ENCODE peak calls at places on chromosomes 7 and 10, in five cellular contexts. One of them, this sample, is unnamed.

GRCh38 chr10:91607661-91608442 is 25.0 kb downstream of the PPP1R3C start:
- DNase-seq in GM23338: no peak
- DNase-seq in omental fat pad: no peak
- DNase-seq in BE2C: no peak
- DNase-seq in GM10248: no peak
- DNase-seq in this sample: no peak

GRCh38 chr10:88012627-88013026 is 149.2 kb downstream of the PTEN start:
- DNase-seq in BE2C: no peak
- DNase-seq in omental fat pad: no peak
- DNase-seq in GM10248: no peak
- DNase-seq in GM23338: no peak
- DNase-seq in this sample: no peak

GRCh38 chr10:103184615-103185014 is 8.5 kb downstream of the NT5C2 start:
- DNase-seq in BE2C: no peak
- DNase-seq in GM23338: no peak
- DNase-seq in omental fat pad: no peak
- DNase-seq in GM10248: no peak
- DNase-seq in this sample: no peak

GRCh38 chr10:42177077-42177792 is 461.1 kb downstream of the ZNF33B start:
- DNase-seq in omental fat pad: no peak
- DNase-seq in GM10248: no peak
- DNase-seq in BE2C: peak; percentile 4
- DNase-seq in GM23338: no peak
- DNase-seq in this sample: no peak

GRCh38 chr10:59175538-59176240 is 754 bp upstream of the PHYHIPL start:
- DNase-seq in omental fat pad: no peak
- DNase-seq in BE2C: peak; percentile 58
- DNase-seq in GM23338: peak; percentile 27
- DNase-seq in GM10248: peak; percentile 13
- DNase-seq in this sample: no peak

GRCh38 chr10:43888551-43888950 is 239.9 kb upstream of the ZNF32 start:
- DNase-seq in omental fat pad: no peak
- DNase-seq in BE2C: no peak
- DNase-seq in GM23338: no peak
- DNase-seq in GM10248: no peak
- DNase-seq in this sample: no peak

GRCh38 chr7:100974021-100974420 is 4.7 kb downstream of the MUC12 start:
- DNase-seq in BE2C: no peak
- DNase-seq in omental fat pad: no peak
- DNase-seq in GM10248: no peak
- DNase-seq in GM23338: no peak
- DNase-seq in this sample: no peak

GRCh38 chr10:130747359-130747758 is 564.2 kb downstream of the TCERG1L start:
- DNase-seq in BE2C: no peak
- DNase-seq in GM23338: no peak
- DNase-seq in GM10248: no peak
- DNase-seq in omental fat pad: no peak
- DNase-seq in this sample: no peak

GRCh38 chr10:83233691-83234090 is 905.6 kb upstream of the GHITM start:
- DNase-seq in GM23338: no peak
- DNase-seq in BE2C: no peak
- DNase-seq in omental fat pad: no peak
- DNase-seq in GM10248: no peak
- DNase-seq in this sample: no peak

GRCh38 chr10:110498982-110499795 is 1.5 kb downstream of the DUSP5 start:
- DNase-seq in omental fat pad: no peak
- DNase-seq in GM10248: peak; percentile 48
- DNase-seq in BE2C: peak; percentile 39
- DNase-seq in GM23338: peak; percentile 77
- DNase-seq in this sample: no peak

GRCh38 chr7:80581472-80581871 is 57.0 kb upstream of the CD36 start:
- DNase-seq in BE2C: no peak
- DNase-seq in GM23338: no peak
- DNase-seq in GM10248: no peak
- DNase-seq in omental fat pad: no peak
- DNase-seq in this sample: no peak

GRCh38 chr10:129968937-129969527 is 5.0 kb upstream of the EBF3 start:
- DNase-seq in BE2C: peak; percentile 84
- DNase-seq in GM10248: no peak
- DNase-seq in omental fat pad: no peak
- DNase-seq in GM23338: peak; percentile 92
- DNase-seq in this sample: peak; percentile 84

GRCh38 chr7:50677279-50677996 is 105.3 kb downstream of the GRB10 start:
- DNase-seq in omental fat pad: no peak
- DNase-seq in GM10248: no peak
- DNase-seq in BE2C: no peak
- DNase-seq in GM23338: no peak
- DNase-seq in this sample: no peak

GRCh38 chr7:24291271-24291670 is 7.3 kb downstream of the NPY start:
- DNase-seq in GM10248: no peak
- DNase-seq in GM23338: no peak
- DNase-seq in omental fat pad: no peak
- DNase-seq in BE2C: no peak
- DNase-seq in this sample: no peak

GRCh38 chr10:129954916-129955315 is 9.2 kb downstream of the EBF3 start:
- DNase-seq in GM10248: no peak
- DNase-seq in GM23338: no peak
- DNase-seq in BE2C: no peak
- DNase-seq in omental fat pad: no peak
- DNase-seq in this sample: no peak

GRCh38 chr7:28706607-28707006 is 251.5 kb downstream of the TRIL start:
- DNase-seq in GM23338: no peak
- DNase-seq in GM10248: no peak
- DNase-seq in omental fat pad: no peak
- DNase-seq in BE2C: no peak
- DNase-seq in this sample: no peak

GRCh38 chr7:148747274-148747673 is 48.6 kb downstream of the CUL1 start:
- DNase-seq in BE2C: no peak
- DNase-seq in GM23338: peak; percentile 98
- DNase-seq in GM10248: no peak
- DNase-seq in omental fat pad: no peak
- DNase-seq in this sample: no peak

GRCh38 chr10:103605359-103606156 is 112.1 kb downstream of the NEURL1 start:
- DNase-seq in omental fat pad: peak; percentile 42
- DNase-seq in GM10248: peak; percentile 53
- DNase-seq in GM23338: peak; percentile 66
- DNase-seq in BE2C: peak; percentile 63
- DNase-seq in this sample: peak; percentile 31

GRCh38 chr7:106010866-106011265 is 47.8 kb downstream of the CDHR3 start:
- DNase-seq in GM10248: no peak
- DNase-seq in BE2C: no peak
- DNase-seq in GM23338: no peak
- DNase-seq in omental fat pad: no peak
- DNase-seq in this sample: no peak

GRCh38 chr7:103912906-103913610 is 76.4 kb downstream of the RELN start:
- DNase-seq in GM10248: no peak
- DNase-seq in BE2C: no peak
- DNase-seq in omental fat pad: no peak
- DNase-seq in GM23338: no peak
- DNase-seq in this sample: no peak

GRCh38 chr10:49176310-49177268 is 11.6 kb downstream of the TMEM273 start:
- DNase-seq in GM10248: no peak
- DNase-seq in omental fat pad: no peak
- DNase-seq in BE2C: no peak
- DNase-seq in GM23338: no peak
- DNase-seq in this sample: no peak

GRCh38 chr10:102988404-102989314 is 70.6 kb downstream of the CNNM2 start:
- DNase-seq in GM23338: no peak
- DNase-seq in GM10248: no peak
- DNase-seq in omental fat pad: no peak
- DNase-seq in BE2C: no peak
- DNase-seq in this sample: no peak

GRCh38 chr10:129028425-129028824 is 438.6 kb upstream of the MGMT start:
- DNase-seq in GM23338: no peak
- DNase-seq in omental fat pad: no peak
- DNase-seq in BE2C: no peak
- DNase-seq in GM10248: no peak
- DNase-seq in this sample: no peak

GRCh38 chr10:48509974-48510692 is 94.7 kb downstream of the ARHGAP22 start:
- DNase-seq in GM23338: peak; percentile 43
- DNase-seq in BE2C: peak; percentile 44
- DNase-seq in omental fat pad: no peak
- DNase-seq in GM10248: peak; percentile 49
- DNase-seq in this sample: no peak

GRCh38 chr7:2604608-2605174 is 27.1 kb upstream of the TTYH3 start:
- DNase-seq in GM10248: no peak
- DNase-seq in BE2C: no peak
- DNase-seq in GM23338: no peak
- DNase-seq in omental fat pad: no peak
- DNase-seq in this sample: no peak
- TF ChIP-seq CTCF in GM10248: no peak
- TF ChIP-seq CTCF in BE2C: peak; percentile 13
- TF ChIP-seq CTCF in GM23338: peak; percentile 12
- TF ChIP-seq CTCF in omental fat pad: no peak
- TF ChIP-seq CTCF in this sample: no peak

GRCh38 chr7:40700653-40701475 is 566.1 kb downstream of the SUGCT start:
- DNase-seq in GM23338: peak; percentile 51
- DNase-seq in omental fat pad: no peak
- DNase-seq in GM10248: no peak
- DNase-seq in BE2C: no peak
- DNase-seq in this sample: no peak
- TF ChIP-seq CTCF in GM23338: peak; percentile 38
- TF ChIP-seq CTCF in omental fat pad: no peak
- TF ChIP-seq CTCF in GM10248: no peak
- TF ChIP-seq CTCF in BE2C: no peak
- TF ChIP-seq CTCF in this sample: no peak

GRCh38 chr7:135308583-135309327 is 75.1 kb downstream of the STRA8 start:
- DNase-seq in GM10248: no peak
- DNase-seq in omental fat pad: no peak
- DNase-seq in BE2C: no peak
- DNase-seq in GM23338: no peak
- DNase-seq in this sample: no peak
- TF ChIP-seq CTCF in GM10248: no peak
- TF ChIP-seq CTCF in omental fat pad: no peak
- TF ChIP-seq CTCF in BE2C: no peak
- TF ChIP-seq CTCF in GM23338: no peak
- TF ChIP-seq CTCF in this sample: no peak

GRCh38 chr10:115436999-115437398 is 343.8 kb downstream of the ATRNL1 start:
- DNase-seq in BE2C: no peak
- DNase-seq in omental fat pad: no peak
- DNase-seq in GM23338: no peak
- DNase-seq in GM10248: no peak
- DNase-seq in this sample: no peak

GRCh38 chr10:115427611-115428010 is 334.4 kb downstream of the ATRNL1 start:
- DNase-seq in GM10248: no peak
- DNase-seq in BE2C: no peak
- DNase-seq in GM23338: no peak
- DNase-seq in omental fat pad: no peak
- DNase-seq in this sample: no peak

DNA sequence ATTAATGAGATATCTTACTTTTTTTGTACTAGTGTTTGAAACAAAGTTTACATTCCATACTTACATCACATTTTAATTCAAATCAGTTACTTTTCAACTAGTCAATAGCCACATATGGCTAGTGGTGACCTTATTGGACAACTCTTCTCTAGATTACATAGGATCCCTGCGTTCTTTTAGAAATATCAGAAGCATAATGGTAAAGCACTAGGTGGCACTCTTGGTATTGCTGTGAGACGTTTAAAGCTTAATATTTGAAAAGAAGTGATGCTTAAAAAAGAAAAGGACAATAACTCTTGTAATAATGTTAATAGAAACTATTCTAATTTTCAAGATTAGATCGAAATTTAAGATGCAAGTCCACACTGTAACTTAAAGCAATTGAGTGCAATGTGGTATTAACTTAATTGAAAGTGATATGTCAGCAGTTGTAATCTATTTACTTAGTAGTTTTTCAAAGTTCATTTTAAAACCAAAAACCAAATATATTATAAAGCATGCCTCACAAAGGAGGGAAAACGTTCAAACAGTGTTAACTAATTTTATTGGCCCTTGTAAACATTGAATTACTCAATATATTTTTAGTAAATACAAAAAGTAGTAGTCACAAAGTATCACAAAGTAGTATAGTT is 339.1 kb downstream of the ATRNL1 start:
- DNase-seq in omental fat pad: no peak
- DNase-seq in GM23338: peak; percentile 41
- DNase-seq in BE2C: no peak
- DNase-seq in GM10248: no peak
- DNase-seq in this sample: no peak
- TF ChIP-seq CTCF in omental fat pad: no peak
- TF ChIP-seq CTCF in GM23338: peak; percentile 60
- TF ChIP-seq CTCF in BE2C: peak; percentile 46
- TF ChIP-seq CTCF in GM10248: peak; percentile 32
- TF ChIP-seq CTCF in this sample: peak; percentile 67

GRCh38 chr7:55570218-55570873 is 2.0 kb downstream of the VOPP1 start:
- DNase-seq in BE2C: no peak
- DNase-seq in omental fat pad: no peak
- DNase-seq in GM10248: peak; percentile 69
- DNase-seq in GM23338: no peak
- DNase-seq in this sample: no peak

GRCh38 chr7:55569269-55569663 is 3.0 kb downstream of the VOPP1 start:
- DNase-seq in GM23338: no peak
- DNase-seq in BE2C: no peak
- DNase-seq in GM10248: no peak
- DNase-seq in omental fat pad: no peak
- DNase-seq in this sample: no peak

GRCh38 chr7:55569797-55570196 is 2.5 kb downstream of the VOPP1 start:
- DNase-seq in omental fat pad: no peak
- DNase-seq in BE2C: no peak
- DNase-seq in GM23338: no peak
- DNase-seq in GM10248: no peak
- DNase-seq in this sample: no peak

GRCh38 chr7:55567495-55568070 is 4.7 kb downstream of the VOPP1 start:
- DNase-seq in GM10248: no peak
- DNase-seq in BE2C: no peak
- DNase-seq in omental fat pad: no peak
- DNase-seq in GM23338: no peak
- DNase-seq in this sample: no peak

DNA sequence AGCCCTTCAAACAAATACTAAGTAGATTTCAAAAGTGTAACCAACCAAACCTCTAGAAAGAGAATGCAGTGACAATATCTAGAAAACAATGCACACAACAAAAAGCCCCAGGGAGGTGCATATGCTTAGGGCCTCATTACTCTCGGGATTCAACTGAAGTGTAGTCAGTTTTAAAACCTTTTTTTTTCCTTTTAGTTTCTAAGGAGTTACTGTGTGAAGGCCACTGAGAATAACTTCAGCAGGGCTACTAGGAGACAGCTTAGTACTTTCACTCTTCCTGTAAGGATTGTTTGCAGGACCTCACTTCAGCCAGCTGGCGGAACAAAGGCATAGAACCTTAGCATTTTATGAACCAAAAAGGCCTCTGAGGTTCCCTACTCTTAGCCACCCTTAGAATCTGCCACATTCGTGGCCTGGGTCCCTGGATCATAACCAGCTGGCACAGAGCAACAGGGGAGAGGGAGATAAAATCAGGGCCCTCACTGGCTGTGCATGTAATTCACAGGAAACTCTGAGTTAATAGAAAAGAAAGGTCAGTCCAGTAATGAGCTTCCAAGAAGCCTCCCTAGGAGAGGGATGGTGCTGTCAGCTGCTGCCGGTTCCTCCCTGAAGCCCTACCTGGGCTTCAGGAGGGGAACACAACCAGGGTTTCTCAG is 3.6 kb downstream of the VOPP1 start:
- DNase-seq in omental fat pad: no peak
- DNase-seq in GM23338: no peak
- DNase-seq in BE2C: peak; percentile 66
- DNase-seq in GM10248: no peak
- DNase-seq in this sample: no peak
- TF ChIP-seq CTCF in omental fat pad: no peak
- TF ChIP-seq CTCF in GM23338: no peak
- TF ChIP-seq CTCF in BE2C: no peak
- TF ChIP-seq CTCF in GM10248: no peak
- TF ChIP-seq CTCF in this sample: no peak